ENCODE peak calls at places on chromosomes 7 and 10, in seven cellular contexts. S is Peyer's patch; Q is CD8-positive, alpha-beta memory T cell; R is substantia nigra; M is GM23248; W is left ventricle myocardium inferior; E is RWPE1. V is an unnamed sample.
A peak's percentile ranks its signal among the peaks of the same experiment; 100 is the strongest.

GRCh38 chr10:95308389-95309302 is 17.8 kb upstream of the PDLIM1 start:
- DNase-seq in Q (no peak), S (peak; percentile 36), W (peak; percentile 54), M (peak; percentile 94), E (peak; percentile 91), R (no peak), V (no peak)

GRCh38 chr10:124837687-124838086 is 36.1 kb downstream of the ABRAXAS2 start:
- DNase-seq in M (no peak), R (no peak), Q (no peak), W (no peak), E (no peak), S (no peak), V (no peak)

GRCh38 chr10:50846753-50847152 is 38.7 kb downstream of the A1CF start:
- DNase-seq in R (no peak), S (no peak), E (peak; percentile 2), W (no peak), Q (no peak), M (peak; percentile 34), V (no peak)

GRCh38 chr7:16066805-16067459 is 354.4 kb downstream of the CRPPA start:
- DNase-seq in S (no peak), R (no peak), W (no peak), E (no peak), M (peak; percentile 23), Q (no peak), V (no peak)

GRCh38 chr7:105454058-105454739 is 65.5 kb upstream of the SRPK2 start:
- DNase-seq in Q (no peak), S (no peak), R (no peak), E (peak; percentile 62), M (peak; percentile 88), W (no peak), V (no peak)

GRCh38 chr10:88428442-88428841 is 154.7 kb downstream of the RNLS start:
- DNase-seq in M (peak; percentile 67), Q (no peak), E (peak; percentile 65), W (no peak), S (no peak), R (no peak), V (no peak)

GRCh38 chr7:112079671-112080070 is 126.5 kb downstream of the DOCK4 start:
- DNase-seq in W (no peak), Q (no peak), S (no peak), E (no peak), M (peak; percentile 30), R (no peak), V (no peak)

GRCh38 chr10:114306116-114306973 is 67.3 kb downstream of the VWA2 start:
- DNase-seq in S (no peak), R (no peak), Q (no peak), E (peak; percentile 99), W (no peak), M (peak; percentile 94), V (no peak)

GRCh38 chr10:47021850-47022249 is 110.6 kb downstream of the PTPN20 start:
- DNase-seq in W (no peak), S (no peak), Q (no peak), E (no peak), M (no peak), R (no peak), V (no peak)

GRCh38 chr10:62617702-62618451 is 186.6 kb upstream of the ADO start:
- DNase-seq in W (no peak), S (no peak), M (no peak), Q (no peak), R (no peak), E (no peak), V (no peak)

GRCh38 chr10:26384600-26384999 is 53.5 kb upstream of the APBB1IP start:
- DNase-seq in M (no peak), W (no peak), Q (no peak), S (no peak), R (no peak), E (no peak), V (no peak)

GRCh38 chr7:94056796-94057207 is 52.6 kb upstream of the BET1 start:
- DNase-seq in M (peak; percentile 90), R (no peak), Q (no peak), E (peak; percentile 67), W (no peak), S (no peak), V (no peak)

GRCh38 chr7:98225913-98226614 is 14.8 kb downstream of the BHLHA15 start:
- DNase-seq in M (no peak), Q (no peak), R (no peak), S (no peak), E (no peak), W (no peak), V (no peak)

GRCh38 chr7:74604326-74605020 is 53.0 kb upstream of the GTF2I start:
- DNase-seq in S (no peak), R (no peak), W (peak; percentile 36), M (peak; percentile 69), E (no peak), Q (no peak), V (no peak)

DNA sequence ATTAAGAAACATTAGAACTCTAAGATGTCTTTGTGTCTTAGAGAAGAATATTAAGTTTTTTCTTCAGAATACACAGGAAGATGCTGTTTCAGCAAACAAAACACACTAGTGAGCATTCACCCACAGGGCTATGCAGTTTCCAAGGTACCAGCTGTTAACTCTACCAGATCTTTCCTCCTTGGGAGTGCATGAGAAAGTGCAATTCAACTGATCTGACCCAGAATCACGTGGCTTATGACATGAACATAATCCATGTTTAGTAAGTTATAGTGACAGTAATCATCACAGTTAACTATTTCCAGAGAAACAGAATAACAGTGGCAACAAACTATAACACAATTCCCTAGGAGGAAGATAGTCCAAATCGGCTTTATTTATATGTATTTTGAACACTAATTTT is 270.7 kb downstream of the CACNA2D1 start:
- DNase-seq in Q (no peak), R (no peak), M (no peak), E (no peak), W (no peak), S (no peak), V (no peak)
- H3K27ac ChIP-seq in Q (no peak overlapping the region), R (no peak overlapping the region), M (no peak overlapping the region), E (no peak overlapping the region), W (no peak overlapping the region), S (no peak overlapping the region), V (no peak overlapping the region)

GRCh38 chr7:39642896-39643295 is 19.5 kb downstream of the RALA start:
- DNase-seq in W (no peak), S (no peak), E (no peak), R (no peak), M (no peak), Q (no peak), V (no peak)
- H3K27ac ChIP-seq in W (peak overlapping the region; percentile 77), S (peak overlapping the region; percentile 3), E (no peak overlapping the region), R (no peak overlapping the region), M (no peak overlapping the region), Q (no peak overlapping the region), V (no peak overlapping the region)

GRCh38 chr7:27078616-27079233 is 17.1 kb downstream of the HOXA1 start:
- DNase-seq in R (no peak), E (no peak), M (no peak), W (no peak), Q (no peak), S (no peak), V (no peak)
- H3K27ac ChIP-seq in R (no peak overlapping the region), E (no peak overlapping the region), M (no peak overlapping the region), W (no peak overlapping the region), Q (no peak overlapping the region), S (no peak overlapping the region), V (no peak overlapping the region)

DNA sequence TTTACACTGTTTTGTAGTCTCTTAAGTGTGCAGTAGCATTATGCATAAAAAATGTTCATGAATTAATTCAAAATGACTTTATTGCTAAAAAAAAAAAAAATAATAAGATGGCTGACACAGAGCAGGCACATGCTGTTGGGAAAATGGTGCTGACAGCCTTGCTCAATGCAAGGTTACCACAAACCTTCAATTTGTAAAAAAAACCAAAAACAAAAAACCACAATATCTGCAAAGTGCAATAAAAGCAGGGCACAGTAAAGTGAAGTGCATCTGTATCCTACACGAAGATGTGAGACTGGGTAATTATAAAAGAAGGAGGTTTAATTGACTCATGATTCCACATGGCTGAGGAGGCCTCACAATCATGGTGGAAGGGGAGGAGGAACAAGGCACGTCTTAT is 185.8 kb downstream of the USP6NL start:
- DNase-seq in Q (no peak), E (no peak), W (no peak), R (no peak), M (no peak), S (no peak), V (no peak)
- H3K27ac ChIP-seq in Q (no peak overlapping the region), E (no peak overlapping the region), W (no peak overlapping the region), R (no peak overlapping the region), M (no peak overlapping the region), S (no peak overlapping the region), V (no peak overlapping the region)

DNA sequence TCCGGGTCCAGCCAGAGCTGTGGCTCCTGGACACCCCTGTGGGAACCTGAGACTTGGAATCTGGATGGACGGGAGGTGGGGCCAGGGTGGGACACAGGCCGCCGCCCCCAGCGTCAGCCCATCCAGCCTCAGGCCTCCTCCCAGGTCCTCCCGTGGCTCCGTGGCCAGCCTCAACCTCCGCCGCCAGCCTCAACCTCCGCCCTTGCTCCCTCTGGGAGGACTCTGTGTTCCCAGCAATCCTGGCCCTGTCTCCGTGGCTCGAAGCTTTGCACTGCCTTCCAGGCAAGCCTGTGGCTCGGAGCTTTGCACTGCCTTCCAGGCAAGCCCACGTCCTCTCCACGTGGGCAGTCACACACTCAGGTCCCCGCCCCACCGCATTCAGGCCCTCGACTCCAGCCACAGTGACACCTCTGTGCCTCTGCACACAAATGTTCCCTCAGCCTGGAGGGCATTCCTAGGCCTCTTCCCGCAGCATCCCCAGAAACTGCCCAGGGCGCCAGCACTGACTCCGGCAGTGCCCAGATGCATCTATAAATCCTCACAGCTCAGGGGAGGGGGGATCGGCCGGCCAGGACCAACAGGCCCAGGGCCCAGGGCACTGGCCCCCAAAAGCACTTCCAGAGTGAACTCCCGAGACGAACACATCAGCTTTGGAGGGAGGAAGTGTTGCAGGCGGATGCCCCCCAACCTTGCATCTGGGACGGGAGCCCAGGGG is 44.7 kb upstream of the PDGFA start:
- DNase-seq in W (no peak), S (no peak), R (no peak), Q (no peak), E (no peak), M (no peak), V (no peak)
- H3K27ac ChIP-seq in W (no peak overlapping the region), S (no peak overlapping the region), R (no peak overlapping the region), Q (no peak overlapping the region), E (no peak overlapping the region), M (no peak overlapping the region), V (no peak overlapping the region)

GRCh38 chr7:44140341-44140740 is 791 bp downstream of the MYL7 start:
- DNase-seq in R (no peak), W (no peak), Q (no peak), E (no peak), M (no peak), S (no peak), V (no peak)
- H3K27ac ChIP-seq in R (no peak overlapping the region), W (peak overlapping the region; percentile 63), Q (no peak overlapping the region), E (no peak overlapping the region), M (no peak overlapping the region), S (no peak overlapping the region), V (no peak overlapping the region)

V was measured in caudate nucleus.